ENCODE peak calls at places on chromosomes 7 and 10, in nine cellular contexts. Q is GM23248, B is HepG2, J is fibroblast of lung, E is mammary epithelial cell, A is mesendoderm, T is GM12878, L is mesenchymal stem cell, I is trophoblast cell. Y is an unnamed sample.

GRCh38 chr7:27188666-27189559 is 3.9 kb upstream of the HOXA11 start:
- DNase-seq in Q (no peak), B (no peak), J (no peak), E (no peak), A (peak; percentile 63), T (no peak), L (no peak), I (no peak), Y (no peak)

GRCh38 chr10:9009505-9009904 is 955.0 kb downstream of the GATA3 start:
- DNase-seq in Q (no peak), B (no peak), J (no peak), E (no peak), A (no peak), T (no peak), L (peak; percentile 6), I (peak; percentile 3), Y (no peak)

GRCh38 chr10:26860026-26860541 is 674 bp downstream of the ABI1 start:
- DNase-seq in Q (peak; percentile 83), B (peak; percentile 30), J (peak; percentile 73), E (peak; percentile 82), A (peak; percentile 65), T (no peak), L (peak; percentile 84), I (peak; percentile 53), Y (peak; percentile 80)

GRCh38 chr10:91350651-91351081 is 59.5 kb upstream of the HECTD2 start:
- DNase-seq in Q (peak; percentile 26), B (no peak), J (no peak), E (peak; percentile 72), A (no peak), T (no peak), L (no peak), I (no peak), Y (no peak)

GRCh38 chr7:107728276-107728675 is 15.7 kb upstream of the CBLL1 start:
- DNase-seq in Q (no peak), B (no peak), J (peak; percentile 11), E (no peak), A (no peak), T (no peak), L (no peak), I (peak; percentile 97), Y (no peak)

GRCh38 chr10:5583525-5584175 is 58.9 kb downstream of the CALML3 start:
- DNase-seq in Q (no peak), B (no peak), J (no peak), E (peak; percentile 98), A (peak; percentile 92), T (peak; percentile 37), L (no peak), I (peak; percentile 92), Y (peak; percentile 58)

GRCh38 chr10:122207596-122207995 is 63.5 kb upstream of the BTBD16 start:
- DNase-seq in Q (no peak), B (no peak), J (peak; percentile 68), E (no peak), A (no peak), T (no peak), L (peak; percentile 89), I (no peak), Y (no peak)

GRCh38 chr10:22712959-22713852 is 1.2 kb downstream of the PIP4K2A start:
- DNase-seq in Q (peak; percentile 66), B (peak; percentile 29), J (peak; percentile 60), E (peak; percentile 19), A (peak; percentile 70), T (no peak), L (peak; percentile 56), I (peak; percentile 19), Y (no peak)

GRCh38 chr10:47165711-47166404 is 134.1 kb upstream of the GDF10 start:
- DNase-seq in Q (peak; percentile 72), B (no peak), J (peak; percentile 76), E (no peak), A (no peak), T (no peak), L (no peak), I (peak; percentile 53), Y (no peak)

GRCh38 chr7:35695628-35695888 is 623 bp upstream of the HERPUD2 start:
- DNase-seq in Q (no peak), B (no peak), J (no peak), E (peak; percentile 27), A (no peak), T (no peak), L (no peak), I (no peak), Y (peak; percentile 53)

GRCh38 chr10:34018129-34018528 is 683.7 kb upstream of the NRP1 start:
- DNase-seq in Q (peak; percentile 16), B (no peak), J (peak; percentile 6), E (no peak), A (no peak), T (no peak), L (no peak), I (no peak), Y (no peak)

GRCh38 chr10:110400173-110400947 is 95.6 kb upstream of the SMNDC1 start:
- DNase-seq in Q (no peak), B (no peak), J (peak; percentile 47), E (no peak), A (no peak), T (no peak), L (peak; percentile 71), I (no peak), Y (no peak)

GRCh38 chr10:30702860-30703259 is 73.3 kb upstream of the LYZL2 start:
- DNase-seq in Q (no peak), B (no peak), J (no peak), E (no peak), A (no peak), T (no peak), L (no peak), I (no peak), Y (peak; percentile 38)

GRCh38 chr10:63166742-63167258 is 33.7 kb downstream of the NRBF2 start:
- DNase-seq in Q (peak; percentile 82), B (peak; percentile 74), J (peak; percentile 91), E (peak; percentile 59), A (peak; percentile 85), T (peak; percentile 33), L (peak; percentile 85), I (peak; percentile 31), Y (peak; percentile 88)

GRCh38 chr10:117684673-117685211 is 142.2 kb downstream of the EMX2 start:
- DNase-seq in Q (peak; percentile 83), B (no peak), J (no peak), E (no peak), A (no peak), T (no peak), L (no peak), I (no peak), Y (no peak)

GRCh38 chr7:6709808-6710207 is 3.1 kb upstream of the ZNF12 start:
- DNase-seq in Q (no peak), B (peak; percentile 58), J (no peak), E (no peak), A (no peak), T (no peak), L (no peak), I (no peak), Y (no peak)

DNA sequence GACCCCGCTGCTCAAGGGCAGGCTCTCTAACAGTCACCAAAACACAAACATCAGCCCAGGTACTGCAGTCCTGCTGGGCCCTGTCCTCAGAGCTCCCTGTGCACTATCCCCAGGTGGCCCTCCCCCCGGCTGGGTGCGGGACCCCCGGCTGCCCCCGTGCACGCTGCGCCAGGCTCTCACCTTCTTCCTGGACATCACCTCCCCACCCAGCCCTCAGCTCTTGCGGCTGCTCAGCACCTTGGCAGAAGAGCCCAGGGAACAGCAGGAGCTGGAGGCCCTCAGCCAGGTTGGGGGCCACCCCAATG is 14.3 kb downstream of the ATG9B start:
- DNase-seq in Q (no peak), B (no peak), J (no peak), E (no peak), A (no peak), T (no peak), L (no peak), I (no peak), Y (no peak)
- H3K4me2 ChIP-seq in Q (no peak overlapping the region), B (peak overlapping the region; percentile 98), J (no peak overlapping the region), E (no peak overlapping the region), A (no peak overlapping the region), T (no peak overlapping the region), L (no peak overlapping the region), I (no peak overlapping the region), Y (peak overlapping the region; percentile 82)

DNA sequence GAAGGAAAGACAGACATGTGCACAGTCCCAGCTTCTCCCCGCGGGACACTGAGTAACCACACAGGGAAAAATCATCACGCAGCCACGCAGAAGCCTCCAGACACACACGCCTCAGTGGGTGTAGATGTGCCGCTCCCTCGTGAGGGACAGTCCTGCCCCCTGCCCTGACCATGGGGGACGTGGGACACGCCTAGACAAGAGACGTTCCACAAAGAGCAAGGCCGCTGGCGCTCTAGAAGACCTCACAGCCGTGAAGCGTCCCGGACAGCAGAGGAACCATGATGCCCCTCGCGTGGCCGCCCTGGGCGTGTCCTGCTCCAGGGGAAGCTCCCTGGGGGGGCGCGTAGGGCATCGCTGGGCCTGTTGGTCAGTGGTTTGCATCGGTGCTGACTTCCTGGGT is 210.8 kb downstream of the DNAJB6 start:
- DNase-seq in Q (no peak), B (no peak), J (no peak), E (no peak), A (no peak), T (no peak), L (no peak), I (no peak), Y (no peak)
- H3K9ac ChIP-seq in Q (no peak overlapping the region), B (no peak overlapping the region), J (no peak overlapping the region), E (no peak overlapping the region), A (no peak overlapping the region), T (no peak overlapping the region), L (no peak overlapping the region), I (no peak overlapping the region), Y (no peak overlapping the region)

GRCh38 chr7:87187120-87187519 is 32.4 kb downstream of the TMEM243 start:
- DNase-seq in Q (no peak), B (no peak), J (no peak), E (no peak), A (no peak), T (no peak), L (no peak), I (no peak), Y (no peak)
- H3K4me2 ChIP-seq in Q (no peak overlapping the region), B (no peak overlapping the region), J (no peak overlapping the region), E (no peak overlapping the region), A (no peak overlapping the region), T (no peak overlapping the region), L (no peak overlapping the region), I (no peak overlapping the region), Y (no peak overlapping the region)

GRCh38 chr7:51619880-51620279 is 303.3 kb upstream of the COBL start:
- DNase-seq in Q (no peak), B (no peak), J (no peak), E (no peak), A (no peak), T (no peak), L (no peak), I (no peak), Y (no peak)

GRCh38 chr7:51620690-51621089 is 304.1 kb upstream of the COBL start:
- DNase-seq in Q (no peak), B (no peak), J (no peak), E (no peak), A (peak; percentile 44), T (no peak), L (no peak), I (no peak), Y (no peak)

GRCh38 chr7:51617691-51618090 is 301.1 kb upstream of the COBL start:
- DNase-seq in Q (no peak), B (no peak), J (no peak), E (no peak), A (no peak), T (no peak), L (no peak), I (no peak), Y (no peak)

DNA sequence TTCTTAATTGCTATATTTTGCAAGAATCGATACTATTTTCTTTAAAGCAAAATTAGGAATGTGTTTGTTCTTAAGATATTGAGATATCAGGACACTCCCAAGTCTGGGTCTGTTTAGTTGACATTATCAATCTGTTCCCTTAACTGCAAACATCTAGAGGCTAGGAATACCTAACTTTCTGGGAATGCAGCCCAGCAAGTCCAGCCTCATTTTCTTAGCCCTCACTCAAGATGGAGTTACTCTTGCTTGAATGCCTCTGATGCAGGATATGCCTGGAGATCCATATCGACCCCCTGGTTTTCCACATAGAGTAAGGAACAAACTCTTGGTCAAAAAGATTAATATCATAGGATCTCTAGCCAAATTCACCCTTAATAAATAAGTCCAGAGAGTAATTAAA is 305.3 kb upstream of the COBL start:
- DNase-seq in Q (no peak), B (no peak), J (no peak), E (no peak), A (no peak), T (no peak), L (no peak), I (peak; percentile 84), Y (no peak)
- H3K9ac ChIP-seq in Q (no peak overlapping the region), B (no peak overlapping the region), J (no peak overlapping the region), E (no peak overlapping the region), A (no peak overlapping the region), T (no peak overlapping the region), L (no peak overlapping the region), I (no peak overlapping the region), Y (no peak overlapping the region)

Y was measured in Karpas-422.